ENCODE peak calls at places on chromosome 18, in nine cellular contexts. One of them, this sample, is unnamed.

GRCh38 chr18:42155024-42155423 is 200.0 kb downstream of the PIK3C3 start:
- DNase-seq in lower leg skin: no peak
- DNase-seq in right cardiac atrium: no peak
- DNase-seq in thoracic aorta: no peak
- DNase-seq in GM23248: no peak
- DNase-seq in neural progenitor cell: peak
- DNase-seq in heart right ventricle: peak
- DNase-seq in mesendoderm: no peak
- DNase-seq in cardiac fibroblast: no peak
- DNase-seq in this sample: no peak

GRCh38 chr18:60894254-60894945 is 438.8 kb upstream of the CDH20 start:
- DNase-seq in lower leg skin: no peak
- DNase-seq in right cardiac atrium: no peak
- DNase-seq in thoracic aorta: no peak
- DNase-seq in GM23248: no peak
- DNase-seq in neural progenitor cell: no peak
- DNase-seq in heart right ventricle: no peak
- DNase-seq in mesendoderm: no peak
- DNase-seq in cardiac fibroblast: peak
- DNase-seq in this sample: no peak

GRCh38 chr18:21911551-21911950 is 171.0 kb downstream of the MIB1 start:
- DNase-seq in lower leg skin: no peak
- DNase-seq in right cardiac atrium: no peak
- DNase-seq in thoracic aorta: no peak
- DNase-seq in GM23248: no peak
- DNase-seq in neural progenitor cell: no peak
- DNase-seq in heart right ventricle: no peak
- DNase-seq in mesendoderm: no peak
- DNase-seq in cardiac fibroblast: no peak
- DNase-seq in this sample: no peak

GRCh38 chr18:56770873-56771272 is 119.7 kb downstream of the WDR7 start:
- DNase-seq in lower leg skin: no peak
- DNase-seq in right cardiac atrium: no peak
- DNase-seq in thoracic aorta: no peak
- DNase-seq in GM23248: peak
- DNase-seq in neural progenitor cell: no peak
- DNase-seq in heart right ventricle: no peak
- DNase-seq in mesendoderm: no peak
- DNase-seq in cardiac fibroblast: peak
- DNase-seq in this sample: no peak

GRCh38 chr18:48795696-48796095 is 155.1 kb downstream of the SMAD7 start:
- DNase-seq in lower leg skin: no peak
- DNase-seq in right cardiac atrium: no peak
- DNase-seq in thoracic aorta: peak
- DNase-seq in GM23248: no peak
- DNase-seq in neural progenitor cell: no peak
- DNase-seq in heart right ventricle: no peak
- DNase-seq in mesendoderm: no peak
- DNase-seq in cardiac fibroblast: no peak
- DNase-seq in this sample: no peak

GRCh38 chr18:65876310-65876709 is 125.5 kb downstream of the CDH7 start:
- DNase-seq in lower leg skin: no peak
- DNase-seq in right cardiac atrium: no peak
- DNase-seq in thoracic aorta: no peak
- DNase-seq in GM23248: no peak
- DNase-seq in neural progenitor cell: no peak
- DNase-seq in heart right ventricle: no peak
- DNase-seq in mesendoderm: no peak
- DNase-seq in cardiac fibroblast: no peak
- DNase-seq in this sample: no peak

GRCh38 chr18:7877609-7878008 is 310.5 kb downstream of the PTPRM start:
- DNase-seq in lower leg skin: no peak
- DNase-seq in right cardiac atrium: no peak
- DNase-seq in thoracic aorta: no peak
- DNase-seq in GM23248: no peak
- DNase-seq in neural progenitor cell: no peak
- DNase-seq in heart right ventricle: no peak
- DNase-seq in mesendoderm: no peak
- DNase-seq in cardiac fibroblast: no peak
- DNase-seq in this sample: peak

GRCh38 chr18:61651880-61652268 is 240.9 kb downstream of the RNF152 start:
- DNase-seq in lower leg skin: no peak
- DNase-seq in right cardiac atrium: no peak
- DNase-seq in thoracic aorta: no peak
- DNase-seq in GM23248: no peak
- DNase-seq in neural progenitor cell: no peak
- DNase-seq in heart right ventricle: no peak
- DNase-seq in mesendoderm: no peak
- DNase-seq in cardiac fibroblast: no peak
- DNase-seq in this sample: peak

GRCh38 chr18:43662657-43663056 is 385.4 kb upstream of the SYT4 start:
- DNase-seq in lower leg skin: no peak
- DNase-seq in right cardiac atrium: no peak
- DNase-seq in thoracic aorta: no peak
- DNase-seq in GM23248: peak
- DNase-seq in neural progenitor cell: no peak
- DNase-seq in heart right ventricle: no peak
- DNase-seq in mesendoderm: no peak
- DNase-seq in cardiac fibroblast: peak
- DNase-seq in this sample: no peak

GRCh38 chr18:56890632-56891031 is 239.5 kb downstream of the WDR7 start:
- DNase-seq in lower leg skin: no peak
- DNase-seq in right cardiac atrium: no peak
- DNase-seq in thoracic aorta: no peak
- DNase-seq in GM23248: peak
- DNase-seq in neural progenitor cell: no peak
- DNase-seq in heart right ventricle: no peak
- DNase-seq in mesendoderm: peak
- DNase-seq in cardiac fibroblast: peak
- DNase-seq in this sample: no peak

DNA sequence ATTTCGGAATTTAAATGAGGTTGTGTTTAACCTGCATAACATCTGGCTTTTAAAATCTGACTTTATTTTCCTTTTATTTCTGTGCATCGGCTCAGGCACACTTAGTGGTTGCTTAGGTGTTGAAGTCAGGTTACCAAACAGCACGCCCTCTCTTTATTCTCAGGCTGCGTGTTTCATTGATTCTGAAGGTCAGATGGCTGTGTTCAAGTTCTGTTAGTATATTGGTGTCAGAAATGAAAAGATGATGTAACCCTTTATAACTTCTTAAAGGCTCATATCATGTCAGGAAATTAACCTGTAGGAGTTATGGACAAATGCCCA is 246.5 kb downstream of the LDLRAD4 start:
- DNase-seq in lower leg skin: no peak
- DNase-seq in right cardiac atrium: no peak
- DNase-seq in thoracic aorta: no peak
- DNase-seq in GM23248: no peak
- DNase-seq in neural progenitor cell: no peak
- DNase-seq in heart right ventricle: no peak
- DNase-seq in mesendoderm: no peak
- DNase-seq in cardiac fibroblast: no peak
- DNase-seq in this sample: no peak
- H3K4me3 ChIP-seq in lower leg skin: no peak
- H3K4me3 ChIP-seq in right cardiac atrium: no peak
- H3K4me3 ChIP-seq in thoracic aorta: peak
- H3K4me3 ChIP-seq in GM23248: no peak
- H3K4me3 ChIP-seq in neural progenitor cell: no peak
- H3K4me3 ChIP-seq in heart right ventricle: peak
- H3K4me3 ChIP-seq in mesendoderm: no peak
- H3K4me3 ChIP-seq in cardiac fibroblast: no peak
- H3K4me3 ChIP-seq in this sample: no peak

GRCh38 chr18:54960197-54960596 is 936 bp upstream of the CCDC68 start:
- DNase-seq in lower leg skin: no peak
- DNase-seq in right cardiac atrium: no peak
- DNase-seq in thoracic aorta: no peak
- DNase-seq in GM23248: no peak
- DNase-seq in neural progenitor cell: no peak
- DNase-seq in heart right ventricle: no peak
- DNase-seq in mesendoderm: no peak
- DNase-seq in cardiac fibroblast: no peak
- DNase-seq in this sample: no peak

GRCh38 chr18:54957987-54958386 is 1.3 kb downstream of the CCDC68 start:
- DNase-seq in lower leg skin: no peak
- DNase-seq in right cardiac atrium: peak
- DNase-seq in thoracic aorta: no peak
- DNase-seq in GM23248: no peak
- DNase-seq in neural progenitor cell: no peak
- DNase-seq in heart right ventricle: no peak
- DNase-seq in mesendoderm: no peak
- DNase-seq in cardiac fibroblast: peak
- DNase-seq in this sample: peak

GRCh38 chr18:54956506-54956905 is 2.8 kb downstream of the CCDC68 start:
- DNase-seq in lower leg skin: no peak
- DNase-seq in right cardiac atrium: no peak
- DNase-seq in thoracic aorta: no peak
- DNase-seq in GM23248: no peak
- DNase-seq in neural progenitor cell: no peak
- DNase-seq in heart right ventricle: no peak
- DNase-seq in mesendoderm: no peak
- DNase-seq in cardiac fibroblast: no peak
- DNase-seq in this sample: no peak

GRCh38 chr18:54958711-54959625 is at the start of gene CCDC68:
- DNase-seq in lower leg skin: no peak
- DNase-seq in right cardiac atrium: peak
- DNase-seq in thoracic aorta: no peak
- DNase-seq in GM23248: peak
- DNase-seq in neural progenitor cell: peak
- DNase-seq in heart right ventricle: peak
- DNase-seq in mesendoderm: peak
- DNase-seq in cardiac fibroblast: peak
- DNase-seq in this sample: peak

DNA sequence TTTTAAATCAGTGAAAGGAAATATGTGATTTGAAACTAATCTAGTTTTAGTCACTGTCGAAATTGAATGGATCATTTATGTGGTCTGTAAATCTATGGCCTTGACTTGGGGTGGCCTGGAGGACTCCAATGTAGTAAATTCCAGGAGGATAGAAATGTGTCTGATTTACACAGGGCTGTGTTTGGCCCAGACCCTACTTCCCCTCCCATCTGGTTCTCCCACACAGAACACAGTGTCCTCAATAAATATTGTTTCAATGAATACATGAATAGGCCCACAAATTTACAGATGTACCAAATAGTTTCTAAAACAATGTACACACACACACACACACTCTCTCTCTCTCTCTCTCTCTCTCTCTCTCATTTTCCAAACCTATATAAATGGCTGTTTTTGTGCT is 2.0 kb downstream of the CCDC68 start:
- DNase-seq in lower leg skin: no peak
- DNase-seq in right cardiac atrium: no peak
- DNase-seq in thoracic aorta: no peak
- DNase-seq in GM23248: no peak
- DNase-seq in neural progenitor cell: no peak
- DNase-seq in heart right ventricle: no peak
- DNase-seq in mesendoderm: no peak
- DNase-seq in cardiac fibroblast: peak
- DNase-seq in this sample: peak
- H3K4me3 ChIP-seq in lower leg skin: no peak
- H3K4me3 ChIP-seq in right cardiac atrium: peak
- H3K4me3 ChIP-seq in thoracic aorta: no peak
- H3K4me3 ChIP-seq in GM23248: no peak
- H3K4me3 ChIP-seq in neural progenitor cell: no peak
- H3K4me3 ChIP-seq in heart right ventricle: no peak
- H3K4me3 ChIP-seq in mesendoderm: no peak
- H3K4me3 ChIP-seq in cardiac fibroblast: peak
- H3K4me3 ChIP-seq in this sample: peak

GRCh38 chr18:76988015-76988826 is 144.4 kb downstream of the MBP start:
- DNase-seq in lower leg skin: no peak
- DNase-seq in right cardiac atrium: peak
- DNase-seq in thoracic aorta: no peak
- DNase-seq in GM23248: no peak
- DNase-seq in neural progenitor cell: no peak
- DNase-seq in heart right ventricle: peak
- DNase-seq in mesendoderm: no peak
- DNase-seq in cardiac fibroblast: no peak
- DNase-seq in this sample: no peak

GRCh38 chr18:76992226-76993084 is 140.1 kb downstream of the MBP start:
- DNase-seq in lower leg skin: no peak
- DNase-seq in right cardiac atrium: peak
- DNase-seq in thoracic aorta: no peak
- DNase-seq in GM23248: no peak
- DNase-seq in neural progenitor cell: peak
- DNase-seq in heart right ventricle: no peak
- DNase-seq in mesendoderm: no peak
- DNase-seq in cardiac fibroblast: no peak
- DNase-seq in this sample: no peak

GRCh38 chr18:76988827-76989646 is 143.5 kb downstream of the MBP start:
- DNase-seq in lower leg skin: no peak
- DNase-seq in right cardiac atrium: no peak
- DNase-seq in thoracic aorta: no peak
- DNase-seq in GM23248: no peak
- DNase-seq in neural progenitor cell: no peak
- DNase-seq in heart right ventricle: no peak
- DNase-seq in mesendoderm: no peak
- DNase-seq in cardiac fibroblast: no peak
- DNase-seq in this sample: no peak

GRCh38 chr18:76991021-76991688 is 141.4 kb downstream of the MBP start:
- DNase-seq in lower leg skin: no peak
- DNase-seq in right cardiac atrium: peak
- DNase-seq in thoracic aorta: no peak
- DNase-seq in GM23248: no peak
- DNase-seq in neural progenitor cell: no peak
- DNase-seq in heart right ventricle: no peak
- DNase-seq in mesendoderm: no peak
- DNase-seq in cardiac fibroblast: no peak
- DNase-seq in this sample: no peak

DNA sequence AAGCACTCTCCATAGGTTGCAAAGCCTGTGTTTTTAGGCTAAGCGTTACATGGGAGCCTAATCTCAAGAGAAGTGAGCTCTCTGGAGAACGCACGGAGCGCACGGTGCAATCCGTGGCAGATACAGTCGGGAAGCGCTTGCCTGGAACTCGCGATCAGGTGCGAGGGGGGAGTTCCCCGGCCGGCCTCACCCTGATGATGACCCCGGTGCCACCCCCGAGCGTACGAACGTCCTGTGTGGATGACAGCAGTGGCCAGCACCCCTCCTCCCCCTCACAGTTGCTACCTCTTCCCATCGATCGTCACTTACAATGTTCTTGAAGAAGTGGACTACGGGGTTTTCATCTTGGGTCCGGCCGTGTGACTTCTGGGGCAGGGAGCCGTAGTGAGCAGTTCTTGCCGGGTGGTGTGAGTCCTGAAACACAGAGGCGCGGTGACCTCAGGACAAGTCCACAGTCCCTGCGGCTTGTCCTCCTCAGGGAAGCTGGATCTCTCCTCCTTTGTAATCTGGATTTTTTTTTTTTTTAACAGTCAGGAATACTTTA is 142.9 kb downstream of the MBP start:
- DNase-seq in lower leg skin: no peak
- DNase-seq in right cardiac atrium: peak
- DNase-seq in thoracic aorta: no peak
- DNase-seq in GM23248: no peak
- DNase-seq in neural progenitor cell: no peak
- DNase-seq in heart right ventricle: no peak
- DNase-seq in mesendoderm: no peak
- DNase-seq in cardiac fibroblast: no peak
- DNase-seq in this sample: no peak
- H3K4me3 ChIP-seq in lower leg skin: no peak
- H3K4me3 ChIP-seq in right cardiac atrium: no peak
- H3K4me3 ChIP-seq in thoracic aorta: no peak
- H3K4me3 ChIP-seq in GM23248: no peak
- H3K4me3 ChIP-seq in neural progenitor cell: no peak
- H3K4me3 ChIP-seq in heart right ventricle: no peak
- H3K4me3 ChIP-seq in mesendoderm: no peak
- H3K4me3 ChIP-seq in cardiac fibroblast: no peak
- H3K4me3 ChIP-seq in this sample: no peak

GRCh38 chr18:76448262-76449109 is 46.6 kb downstream of the ZNF516 start:
- DNase-seq in lower leg skin: no peak
- DNase-seq in right cardiac atrium: no peak
- DNase-seq in thoracic aorta: no peak
- DNase-seq in GM23248: peak
- DNase-seq in neural progenitor cell: no peak
- DNase-seq in heart right ventricle: no peak
- DNase-seq in mesendoderm: no peak
- DNase-seq in cardiac fibroblast: no peak
- DNase-seq in this sample: no peak
- H3K4me3 ChIP-seq in lower leg skin: no peak
- H3K4me3 ChIP-seq in right cardiac atrium: no peak
- H3K4me3 ChIP-seq in thoracic aorta: no peak
- H3K4me3 ChIP-seq in GM23248: peak
- H3K4me3 ChIP-seq in neural progenitor cell: no peak
- H3K4me3 ChIP-seq in heart right ventricle: no peak
- H3K4me3 ChIP-seq in mesendoderm: no peak
- H3K4me3 ChIP-seq in cardiac fibroblast: no peak
- H3K4me3 ChIP-seq in this sample: no peak

This sample was measured in prostate gland.